ENCODE peak calls at places on chromosome 3, in six cellular contexts. C is stomach, R is SK-N-SH, M is transverse colon, U is HepG2, Q is tibial nerve. F is an unnamed sample.

GRCh38 chr3:127104586-127104985 is 88.3 kb upstream of the PRR23E start:
- DNase-seq in C (no peak), R (no peak), U (no peak), Q (no peak), M (no peak), F (peak; percentile 26)

GRCh38 chr3:156489462-156489911 is 65.4 kb downstream of the SSR3 start:
- DNase-seq in R (no peak), U (no peak), M (no peak), C (no peak), Q (no peak), F (no peak)

GRCh38 chr3:4547799-4548198 is 54.7 kb downstream of the ITPR1 start:
- DNase-seq in M (no peak), C (no peak), U (no peak), R (no peak), Q (no peak), F (no peak)

GRCh38 chr3:45273681-45274515 is 47.8 kb upstream of the TMEM158 start:
- DNase-seq in R (no peak), C (no peak), U (no peak), Q (no peak), M (no peak), F (no peak)

GRCh38 chr3:72047472-72047871 is 262.5 kb upstream of the PROK2 start:
- DNase-seq in R (no peak), Q (no peak), U (no peak), M (no peak), C (no peak), F (no peak)

GRCh38 chr3:34882764-34883163 is 756.6 kb upstream of the ARPP21 start:
- DNase-seq in U (no peak), Q (no peak), R (peak; percentile 13), C (no peak), M (no peak), F (no peak)

GRCh38 chr3:105610473-105610872 is 243.8 kb downstream of the ALCAM start:
- DNase-seq in R (no peak), U (no peak), C (no peak), Q (no peak), M (no peak), F (no peak)

GRCh38 chr3:165464736-165465135 is 268.6 kb upstream of the SLITRK3 start:
- DNase-seq in M (no peak), U (no peak), R (no peak), Q (no peak), C (no peak), F (no peak)

GRCh38 chr3:155744626-155745324 is at the start of gene PLCH1:
- DNase-seq in C (peak; percentile 74), Q (peak; percentile 28), U (peak; percentile 73), R (peak; percentile 86), M (peak; percentile 81), F (peak; percentile 74)

GRCh38 chr3:184687363-184688049 is 24.4 kb downstream of the MAGEF1 start:
- DNase-seq in Q (no peak), M (no peak), U (no peak), R (peak; percentile 42), C (no peak), F (no peak)

GRCh38 chr3:126706631-126707030 is 2.6 kb downstream of the CHCHD6 start:
- DNase-seq in C (no peak), Q (no peak), R (no peak), U (no peak), M (no peak), F (no peak)

GRCh38 chr3:50164056-50164455 is 8.9 kb downstream of the SEMA3F start:
- DNase-seq in M (peak; percentile 75), U (no peak), C (peak; percentile 92), R (no peak), Q (peak; percentile 47), F (peak; percentile 91)

GRCh38 chr3:50160561-50160983 is 5.4 kb downstream of the SEMA3F start:
- DNase-seq in M (no peak), U (no peak), C (peak; percentile 47), R (no peak), Q (no peak), F (no peak)

GRCh38 chr3:50161320-50161719 is 6.2 kb downstream of the SEMA3F start:
- DNase-seq in U (no peak), C (peak; percentile 85), M (peak; percentile 84), Q (no peak), R (no peak), F (no peak)

GRCh38 chr3:50163572-50163971 is 8.4 kb downstream of the SEMA3F start:
- DNase-seq in U (no peak), Q (no peak), R (no peak), C (no peak), M (no peak), F (no peak)

GRCh38 chr3:50162034-50162883 is 7.1 kb downstream of the SEMA3F start:
- DNase-seq in Q (no peak), R (no peak), C (no peak), M (no peak), U (no peak), F (no peak)
- TF ChIP-seq EP300 in Q (no peak), R (no peak), C (no peak), M (no peak), U (no peak), F (no peak)

GRCh38 chr3:49012441-49013017 is 5.3 kb downstream of the WDR6 start:
- DNase-seq in M (no peak), Q (no peak), U (no peak), C (no peak), R (no peak), F (no peak)
- H3K27ac ChIP-seq in M (no peak overlapping the region), Q (no peak overlapping the region), U (no peak overlapping the region), C (peak overlapping the region; percentile 6), R (no peak overlapping the region), F (no peak overlapping the region)

GRCh38 chr3:146085678-146086077 is 75.3 kb downstream of the PLOD2 start:
- DNase-seq in C (no peak), Q (no peak), U (no peak), R (no peak), M (no peak), F (no peak)
- TF ChIP-seq EP300 in C (no peak), Q (no peak), U (no peak), R (no peak), M (no peak), F (no peak)

GRCh38 chr3:53274938-53275666 is 19.3 kb upstream of the TKT start:
- DNase-seq in R (no peak), Q (no peak), U (no peak), C (no peak), M (no peak), F (no peak)
- H3K27ac ChIP-seq in R (no peak overlapping the region), Q (no peak overlapping the region), U (no peak overlapping the region), C (no peak overlapping the region), M (no peak overlapping the region), F (no peak overlapping the region)

DNA sequence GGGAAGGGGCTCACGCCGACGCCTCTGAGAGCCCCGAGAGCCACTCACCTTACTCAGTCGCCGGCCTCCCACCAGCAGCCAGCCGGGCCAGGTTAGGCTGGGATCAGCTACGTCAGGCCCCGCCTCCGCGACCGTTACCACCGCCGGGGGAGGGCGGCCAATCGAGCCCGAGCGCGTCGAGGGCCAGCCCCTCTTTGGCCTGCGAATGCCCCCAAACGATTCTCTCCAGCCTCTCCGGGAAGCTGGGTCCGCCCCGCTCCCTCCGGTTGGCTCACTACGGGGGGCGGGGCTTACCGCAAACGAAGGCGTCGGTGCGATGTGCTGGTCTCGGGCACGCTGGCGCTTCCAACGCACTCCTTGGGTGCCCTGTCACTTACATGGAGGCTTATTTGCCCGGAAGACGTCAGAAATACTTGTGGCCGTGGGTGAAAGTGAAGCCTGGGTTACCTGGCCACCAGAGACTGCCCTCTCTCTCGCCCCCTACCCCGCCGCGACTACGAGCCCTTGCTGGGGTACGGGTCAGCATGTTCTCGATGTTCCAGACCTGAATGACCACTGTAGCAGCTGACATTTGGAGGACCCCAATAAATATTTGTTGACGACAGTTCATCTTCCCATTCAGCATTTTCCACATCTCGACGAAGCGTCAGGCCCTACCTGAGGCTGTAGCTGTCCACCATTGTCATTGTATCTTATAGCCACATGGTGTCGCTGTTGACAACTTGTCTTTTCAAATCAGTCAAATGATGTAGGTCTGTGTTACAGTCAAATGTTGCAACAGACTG is at the start of gene CEP70:
- DNase-seq in U (peak; percentile 94), Q (peak; percentile 84), C (peak; percentile 95), M (peak; percentile 96), R (peak; percentile 95), F (peak; percentile 95)
- TF ChIP-seq EP300 in U (no peak), Q (peak; percentile 58), C (no peak), M (no peak), R (no peak), F (no peak)

F was measured in suprapubic skin.